ENCODE peak calls at places on chromosomes 3 and 15, in eight cellular contexts. F is iPS DF 6.9, N is substantia nigra, D is A549, C is kidney, G is H9, V is RWPE2, E is A673. P is an unnamed sample.

GRCh38 chr15:26082833-26083174 is 219.7 kb upstream of the ATP10A start:
- DNase-seq in F (no peak), N (no peak), D (no peak), C (no peak), G (no peak), V (no peak), E (peak; percentile 10), P (no peak)

GRCh38 chr3:179071569-179072397 is at the start of gene ZMAT3:
- DNase-seq in F (peak; percentile 48), N (peak; percentile 69), D (peak; percentile 55), C (peak; percentile 95), G (peak; percentile 86), V (peak; percentile 82), E (peak; percentile 87), P (no peak)

GRCh38 chr3:187929115-187929828 is 184.0 kb upstream of the BCL6 start:
- DNase-seq in F (no peak), N (no peak), D (no peak), C (no peak), G (no peak), V (no peak), E (no peak), P (no peak)

GRCh38 chr3:60954049-60954448 is 297.2 kb downstream of the FHIT start:
- DNase-seq in F (no peak), N (no peak), D (no peak), C (no peak), G (no peak), V (no peak), E (peak; percentile 10), P (no peak)

GRCh38 chr3:106206165-106206564 is 337.4 kb upstream of the CBLB start:
- DNase-seq in F (no peak), N (no peak), D (no peak), C (no peak), G (no peak), V (no peak), E (peak; percentile 94), P (no peak)

GRCh38 chr15:80758130-80758529 is 21.0 kb upstream of the CEMIP start:
- DNase-seq in F (no peak), N (no peak), D (no peak), C (no peak), G (no peak), V (no peak), E (no peak), P (no peak)

GRCh38 chr3:179955798-179956197 is 80.9 kb downstream of the PEX5L start:
- DNase-seq in F (no peak), N (no peak), D (no peak), C (no peak), G (no peak), V (no peak), E (no peak), P (no peak)

GRCh38 chr3:46705751-46706572 is 4.8 kb downstream of the TMIE start:
- DNase-seq in F (no peak), N (no peak), D (no peak), C (peak; percentile 64), G (no peak), V (peak; percentile 56), E (peak; percentile 68), P (no peak)

GRCh38 chr15:53072077-53072476 is 281.9 kb upstream of the ONECUT1 start:
- DNase-seq in F (peak; percentile 82), N (no peak), D (peak; percentile 65), C (no peak), G (peak; percentile 88), V (peak; percentile 95), E (peak; percentile 46), P (peak; percentile 84)

GRCh38 chr3:71251156-71251775 is 332.3 kb downstream of the FOXP1 start:
- DNase-seq in F (no peak), N (no peak), D (no peak), C (no peak), G (no peak), V (peak; percentile 70), E (no peak), P (peak; percentile 62)

GRCh38 chr3:17638351-17638750 is 104.1 kb downstream of the TBC1D5 start:
- DNase-seq in F (no peak), N (no peak), D (no peak), C (no peak), G (no peak), V (no peak), E (no peak), P (no peak)

GRCh38 chr3:17640466-17640865 is 102.0 kb downstream of the TBC1D5 start:
- DNase-seq in F (no peak), N (no peak), D (no peak), C (no peak), G (no peak), V (no peak), E (no peak), P (no peak)

GRCh38 chr3:17642474-17642873 is 100.0 kb downstream of the TBC1D5 start:
- DNase-seq in F (no peak), N (no peak), D (no peak), C (no peak), G (no peak), V (no peak), E (no peak), P (no peak)

GRCh38 chr3:17639257-17639656 is 103.2 kb downstream of the TBC1D5 start:
- DNase-seq in F (no peak), N (no peak), D (no peak), C (no peak), G (no peak), V (no peak), E (no peak), P (peak; percentile 20)

GRCh38 chr3:17639765-17640164 is 102.7 kb downstream of the TBC1D5 start:
- DNase-seq in F (no peak), N (no peak), D (peak; percentile 35), C (no peak), G (no peak), V (no peak), E (peak; percentile 10), P (peak; percentile 39)
- H3K27ac ChIP-seq in F (no peak overlapping the region), N (no peak overlapping the region), D (peak overlapping the region; percentile 92), C (no peak overlapping the region), G (no peak overlapping the region), V (peak overlapping the region; percentile 81), E (no peak overlapping the region), P (peak overlapping the region; percentile 81)

GRCh38 chr15:70267306-70267705 is 169.6 kb upstream of the TLE3 start:
- DNase-seq in F (no peak), N (no peak), D (no peak), C (peak; percentile 25), G (no peak), V (no peak), E (no peak), P (no peak)

GRCh38 chr15:70269331-70269911 is 171.7 kb upstream of the TLE3 start:
- DNase-seq in F (no peak), N (no peak), D (no peak), C (no peak), G (no peak), V (no peak), E (no peak), P (no peak)

GRCh38 chr15:70267879-70268278 is 170.2 kb upstream of the TLE3 start:
- DNase-seq in F (no peak), N (no peak), D (no peak), C (no peak), G (no peak), V (no peak), E (no peak), P (peak; percentile 39)

GRCh38 chr15:70269991-70270751 is 172.5 kb upstream of the TLE3 start:
- DNase-seq in F (no peak), N (no peak), D (no peak), C (peak; percentile 80), G (no peak), V (no peak), E (peak; percentile 63), P (no peak)

GRCh38 chr15:70268698-70269251 is 171.1 kb upstream of the TLE3 start:
- DNase-seq in F (no peak), N (no peak), D (no peak), C (peak; percentile 81), G (no peak), V (no peak), E (no peak), P (no peak)
- H3K27ac ChIP-seq in F (no peak overlapping the region), N (no peak overlapping the region), D (peak overlapping the region; percentile 73), C (peak overlapping the region; percentile 54), G (no peak overlapping the region), V (no peak overlapping the region), E (no peak overlapping the region), P (no peak overlapping the region)

GRCh38 chr15:40118473-40118872 is 9.8 kb upstream of the BMF start:
- DNase-seq in F (no peak), N (no peak), D (no peak), C (no peak), G (no peak), V (no peak), E (no peak), P (no peak)

GRCh38 chr15:40111888-40112287 is 3.2 kb upstream of the BMF start:
- DNase-seq in F (no peak), N (no peak), D (no peak), C (no peak), G (no peak), V (no peak), E (no peak), P (no peak)

GRCh38 chr15:40112789-40113188 is 4.1 kb upstream of the BMF start:
- DNase-seq in F (no peak), N (no peak), D (no peak), C (no peak), G (no peak), V (no peak), E (no peak), P (no peak)

GRCh38 chr15:40114218-40114617 is 5.5 kb upstream of the BMF start:
- DNase-seq in F (no peak), N (no peak), D (no peak), C (no peak), G (no peak), V (no peak), E (no peak), P (no peak)

GRCh38 chr15:40115670-40116093 is 7.0 kb upstream of the BMF start:
- DNase-seq in F (no peak), N (no peak), D (no peak), C (peak; percentile 91), G (peak; percentile 67), V (no peak), E (no peak), P (no peak)
- H3K27ac ChIP-seq in F (no peak overlapping the region), N (no peak overlapping the region), D (no peak overlapping the region), C (no peak overlapping the region), G (no peak overlapping the region), V (no peak overlapping the region), E (no peak overlapping the region), P (no peak overlapping the region)

GRCh38 chr3:165192610-165193192 is 3.5 kb downstream of the SLITRK3 start:
- DNase-seq in F (no peak), N (no peak), D (no peak), C (peak; percentile 39), G (peak; percentile 80), V (no peak), E (peak; percentile 50), P (no peak)
- H3K27ac ChIP-seq in F (no peak overlapping the region), N (no peak overlapping the region), D (no peak overlapping the region), C (no peak overlapping the region), G (no peak overlapping the region), V (no peak overlapping the region), E (peak overlapping the region; percentile 36), P (no peak overlapping the region)